ENCODE peak calls at places on chromosomes 16 and 17, in four cellular contexts. D is IMR-90, O is body of pancreas, Q is fibroblast of lung. P is an unnamed sample.
A peak's percentile ranks its signal among the peaks of the same experiment; 100 is the strongest.

GRCh38 chr17:50240876-50241275 is 33.4 kb upstream of the TMEM92 start:
- DNase-seq in O (no peak), Q (peak; percentile 42), D (peak; percentile 81), P (no peak)

GRCh38 chr16:75727221-75727620 is 931 bp upstream of the CPHXL start:
- DNase-seq in D (no peak), Q (no peak), O (peak; percentile 8), P (no peak)

GRCh38 chr16:57480754-57481230 is 5.5 kb downstream of the DOK4 start:
- DNase-seq in Q (no peak), D (no peak), O (no peak), P (no peak)

GRCh38 chr17:32006957-32007462 is at the start of gene LRRC37B:
- DNase-seq in O (peak; percentile 82), D (peak; percentile 57), Q (peak; percentile 70), P (peak; percentile 63)

GRCh38 chr17:27878776-27879562 is 14.2 kb downstream of the LYRM9 start:
- DNase-seq in O (no peak), Q (peak; percentile 9), D (no peak), P (no peak)

GRCh38 chr17:76869878-76870714 is 1.9 kb downstream of the MGAT5B start:
- DNase-seq in O (no peak), D (peak; percentile 12), Q (no peak), P (no peak)

GRCh38 chr16:57471852-57472664 is 9.6 kb downstream of the POLR2C start:
- DNase-seq in D (no peak), Q (peak; percentile 4), O (peak; percentile 61), P (no peak)

GRCh38 chr17:38628441-38628840 is 22.7 kb upstream of the SRCIN1 start:
- DNase-seq in D (peak; percentile 6), O (no peak), Q (no peak), P (no peak)

GRCh38 chr16:53743149-53743566 is 39.2 kb downstream of the FTO start:
- DNase-seq in O (peak; percentile 7), D (peak; percentile 18), Q (peak; percentile 37), P (no peak)

GRCh38 chr16:81688182-81688581 is 90.9 kb upstream of the PLCG2 start:
- DNase-seq in D (peak; percentile 10), Q (no peak), O (no peak), P (no peak)

DNA sequence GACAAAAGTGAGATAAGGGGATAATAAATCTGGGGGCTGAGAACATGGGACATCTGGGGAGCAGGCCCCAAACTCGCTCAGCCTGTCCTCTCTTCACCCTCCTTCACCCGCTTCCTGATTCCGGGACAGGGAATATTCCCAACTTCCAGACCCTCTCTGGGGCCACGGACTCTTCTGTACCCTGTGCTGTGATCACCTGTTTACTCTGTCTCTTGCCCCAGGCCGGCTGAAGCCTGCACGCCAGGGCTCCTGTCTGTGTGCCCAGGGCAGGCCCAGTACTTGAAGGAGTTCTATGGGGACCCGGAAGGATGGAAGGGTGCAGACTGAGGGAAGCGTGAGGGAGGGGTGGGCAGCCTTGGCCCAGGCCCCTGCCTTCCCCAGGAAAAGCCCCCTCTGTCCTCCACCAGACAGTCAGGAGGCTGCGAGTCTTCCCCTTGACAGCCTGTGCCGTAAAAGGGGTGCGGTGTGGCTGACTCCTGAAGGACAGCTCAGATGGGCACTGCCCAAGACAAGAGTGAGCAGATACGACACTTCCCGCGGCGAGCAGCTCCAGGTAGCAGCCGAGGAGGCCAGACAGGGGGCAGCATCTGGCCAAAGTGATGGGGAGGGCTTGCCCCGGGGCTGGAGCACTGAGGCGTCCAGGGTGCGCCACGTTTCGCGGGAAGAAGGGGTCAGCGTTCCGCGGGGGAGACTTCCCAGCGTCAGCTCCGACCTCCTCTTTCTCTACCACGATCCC is 1.0 kb upstream of the CCNF start:
- DNase-seq in Q (peak; percentile 9), O (peak; percentile 44), D (no peak), P (no peak)
- TF ChIP-seq CTCF in Q (peak; percentile 29), O (peak; percentile 49), D (peak; percentile 14), P (peak; percentile 51)

DNA sequence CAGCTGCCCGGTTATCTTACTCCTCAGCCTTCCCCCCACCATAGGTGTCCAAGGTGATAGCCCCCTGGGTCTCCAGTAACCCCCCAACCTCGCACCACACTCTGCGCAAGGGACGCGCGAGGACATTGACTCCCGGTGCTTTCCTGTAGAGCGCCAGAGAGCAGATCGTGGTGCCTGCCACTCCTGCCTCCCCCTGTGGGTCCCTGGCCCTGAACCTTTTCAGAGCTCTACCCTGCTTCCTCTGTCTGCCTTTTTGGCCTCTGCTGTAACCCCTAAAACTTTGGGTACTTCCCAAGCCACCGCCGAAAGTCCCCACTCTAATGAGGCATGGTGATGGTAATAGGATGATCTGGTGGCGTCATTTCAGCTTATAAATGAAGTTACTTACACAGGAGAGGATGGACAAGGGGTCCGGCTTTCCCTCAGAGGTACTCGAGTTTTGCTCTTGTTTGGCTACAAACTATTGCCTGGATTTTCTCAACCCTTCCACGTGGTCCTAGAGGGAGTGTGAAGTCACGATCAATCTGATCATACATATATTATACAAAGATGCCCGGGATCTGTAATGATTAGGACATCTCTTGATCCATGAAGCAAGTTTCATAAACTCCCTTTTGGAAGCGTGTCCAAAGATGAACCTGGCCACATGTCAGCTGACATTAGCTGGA is 2.1 kb upstream of the CDH11 start:
- DNase-seq in Q (peak; percentile 19), O (no peak), D (peak; percentile 19), P (no peak)
- H3K27me3 ChIP-seq in Q (no peaks in the 10 kb centered on the region), O (no peaks in the 10 kb centered on the region), D (no peaks in the 10 kb centered on the region), P (no peaks in the 10 kb centered on the region)

GRCh38 chr17:73647767-73648542 is 3.7 kb upstream of the SDK2 start:
- DNase-seq in O (no peak), D (no peak), Q (no peak), P (no peak)

GRCh38 chr17:73647331-73647730 is 3.1 kb upstream of the SDK2 start:
- DNase-seq in D (no peak), Q (no peak), O (no peak), P (no peak)

GRCh38 chr17:73645050-73645871 is 1.0 kb upstream of the SDK2 start:
- DNase-seq in D (no peak), O (no peak), Q (peak; percentile 26), P (no peak)

GRCh38 chr17:73648543-73648820 is 4.2 kb upstream of the SDK2 start:
- DNase-seq in D (no peak), Q (no peak), O (no peak), P (no peak)

GRCh38 chr17:73646409-73647305 is 2.4 kb upstream of the SDK2 start:
- DNase-seq in O (no peak), Q (peak; percentile 18), D (no peak), P (no peak)
- TF ChIP-seq CTCF in O (no peak), Q (peak; percentile 38), D (no peak), P (peak; percentile 28)

DNA sequence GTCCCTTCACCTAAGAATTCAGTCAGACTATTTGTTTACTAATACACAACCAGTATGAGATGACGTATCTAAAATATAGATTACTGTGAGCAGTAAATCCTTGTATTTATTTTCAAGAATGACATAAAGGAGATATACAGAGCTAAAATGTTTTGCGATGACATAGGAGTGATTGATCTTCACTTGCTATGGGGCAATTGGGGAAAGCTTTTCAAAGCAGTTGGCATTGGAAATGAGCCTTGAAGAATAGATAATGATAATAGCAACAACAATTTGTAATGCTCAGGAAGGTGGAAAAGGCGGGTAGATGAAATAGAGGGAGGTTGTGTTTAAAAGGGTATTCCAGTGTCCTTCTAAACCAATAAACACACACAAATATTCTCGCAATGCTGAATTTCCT is 623.7 kb downstream of the CDH8 start:
- DNase-seq in D (no peak), O (no peak), Q (no peak), P (no peak)
- H3K27me3 ChIP-seq in D (no peaks in the 10 kb centered on the region), O (no peaks in the 10 kb centered on the region), Q (no peaks in the 10 kb centered on the region), P (no peaks in the 10 kb centered on the region)

GRCh38 chr17:56833023-56833811 is 503 bp downstream of the C17orf67 start:
- DNase-seq in Q (peak; percentile 50), D (peak; percentile 58), O (peak; percentile 58), P (peak; percentile 45)
- TF ChIP-seq CTCF in Q (no peak), D (no peak), O (peak; percentile 13), P (no peak)

GRCh38 chr17:4743898-4744297 is 4.2 kb upstream of the CXCL16 start:
- DNase-seq in O (no peak), D (no peak), Q (no peak), P (no peak)

GRCh38 chr17:4742629-4743028 is 2.9 kb upstream of the CXCL16 start:
- DNase-seq in Q (no peak), D (no peak), O (no peak), P (no peak)

GRCh38 chr17:4747847-4748246 is 8.1 kb upstream of the CXCL16 start:
- DNase-seq in D (no peak), Q (no peak), O (peak; percentile 57), P (no peak)

GRCh38 chr17:4743216-4743615 is 3.5 kb upstream of the CXCL16 start:
- DNase-seq in O (no peak), Q (no peak), D (no peak), P (no peak)

DNA sequence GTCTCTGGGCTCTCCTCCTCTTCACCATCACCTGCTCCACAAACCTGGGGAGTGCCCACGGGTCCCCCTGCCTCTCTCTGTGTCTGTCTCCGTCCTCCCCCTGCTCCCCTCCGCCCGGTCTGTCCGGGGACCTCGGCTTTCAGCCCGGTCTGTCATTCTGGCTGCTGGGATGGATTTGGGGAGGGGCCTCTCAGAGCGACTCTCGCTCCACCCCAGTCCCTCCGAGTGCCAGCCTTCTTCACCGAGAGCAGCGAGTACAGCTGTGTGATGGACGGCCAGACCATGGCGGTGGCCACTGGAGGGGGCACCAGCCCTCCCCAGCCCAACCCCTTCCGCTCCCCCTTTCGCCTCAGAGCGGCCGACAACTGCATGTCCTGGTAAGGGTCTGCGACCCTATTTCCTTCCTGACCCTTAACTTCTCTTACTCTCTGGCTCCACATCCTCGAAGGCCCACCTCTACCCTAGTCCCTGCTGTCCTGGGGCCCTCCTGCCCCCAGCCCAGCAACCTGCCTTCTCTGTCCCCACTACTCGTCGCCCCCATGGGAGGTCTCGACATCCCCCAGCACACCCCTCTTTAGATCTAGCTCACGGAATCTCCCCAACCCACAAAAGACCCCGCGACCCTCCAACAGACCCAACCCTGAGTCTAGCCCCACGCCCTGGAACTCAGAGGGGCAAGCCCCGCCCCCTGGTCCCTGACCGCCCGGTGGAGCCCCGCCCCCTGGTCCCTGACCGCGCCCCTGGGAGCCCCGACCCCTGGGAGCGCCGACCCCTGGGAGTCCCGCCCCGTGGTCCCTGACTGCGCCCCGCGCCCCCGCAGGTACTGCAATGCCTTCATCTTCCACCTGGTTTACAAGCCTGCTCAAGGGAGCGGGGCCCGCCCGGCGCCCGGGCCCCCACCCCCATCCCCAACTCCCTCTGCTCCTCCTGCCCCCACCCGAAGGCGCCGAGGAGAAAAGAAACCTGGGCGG is 5.6 kb upstream of the CXCL16 start:
- DNase-seq in O (no peak), Q (no peak), D (no peak), P (no peak)
- H3K27me3 ChIP-seq in O (no peaks in the 10 kb centered on the region), Q (peaks cover 23% of the 10 kb centered on the region), D (peaks cover 69% of the 10 kb centered on the region), P (peaks cover 14% of the 10 kb centered on the region)

P was measured in brain microvascular endothelial cell.